ENCODE peak calls at places on chromosomes 3 and 15, in ten cellular contexts. B is germinal center; K is foreskin keratinocyte; S is nucleus accumbens; Y is AG04450; D is hippocampal formation; M is cardiac fibroblast; A is activated naive CD4-positive, alpha-beta T cell treated with Interleukin-2 at 50 U/mL for 16 hours; Z is T1000; T is A172. C is an unnamed sample.

GRCh38 chr3:29385056-29385455 is 104.2 kb downstream of the RBMS3 start:
- DNase-seq in K (no peak), D (no peak), Z (no peak), Y (no peak), B (no peak), S (no peak), M (peak), T (no peak), A (no peak), C (no peak)

GRCh38 chr3:172085557-172085895 is 46.1 kb downstream of the FNDC3B start:
- DNase-seq in M (no peak), S (no peak), Y (no peak), T (no peak), Z (no peak), A (no peak), K (no peak), D (no peak), B (no peak), C (no peak)

GRCh38 chr15:71390101-71390500 is 274.8 kb downstream of the THSD4 start:
- DNase-seq in Z (no peak), A (no peak), B (no peak), D (no peak), M (no peak), Y (no peak), K (no peak), T (no peak), S (no peak), C (no peak)

GRCh38 chr3:95775486-95776094 is 1038.8 kb upstream of the EPHA6 start:
- DNase-seq in T (no peak), M (no peak), D (no peak), B (no peak), K (no peak), S (no peak), A (no peak), Y (no peak), Z (no peak), C (no peak)

GRCh38 chr3:100932491-100932890 is 60.7 kb downstream of the ABI3BP start:
- DNase-seq in Y (no peak), B (no peak), K (no peak), A (no peak), M (no peak), T (no peak), Z (no peak), D (no peak), S (no peak), C (no peak)

GRCh38 chr3:136984837-136985236 is 27.1 kb downstream of the IL20RB start:
- DNase-seq in K (peak), M (peak), B (no peak), Z (no peak), D (no peak), T (peak), Y (peak), S (no peak), A (no peak), C (no peak)

GRCh38 chr3:116864627-116864927 is 155.0 kb downstream of the TUSC7 start:
- DNase-seq in M (no peak), Y (no peak), S (no peak), D (no peak), T (no peak), B (no peak), Z (no peak), K (no peak), A (no peak), C (no peak)

GRCh38 chr15:64702816-64703631 is 72.4 kb downstream of the RBPMS2 start:
- DNase-seq in Y (peak), K (peak), S (peak), A (peak), B (peak), M (peak), T (peak), Z (peak), D (peak), C (peak)

GRCh38 chr15:44654858-44655257 is 8.6 kb downstream of the SPG11 start:
- DNase-seq in K (no peak), Y (no peak), B (no peak), Z (no peak), D (no peak), S (no peak), A (no peak), T (no peak), M (peak), C (no peak)

GRCh38 chr15:28191832-28192231 is 92.7 kb upstream of the OCA2 start:
- DNase-seq in Y (peak), T (peak), S (peak), M (peak), A (no peak), B (no peak), Z (no peak), D (peak), K (no peak), C (no peak)

GRCh38 chr3:27723803-27724458 is 1.8 kb upstream of the EOMES start:
- DNase-seq in Z (no peak), S (no peak), K (no peak), A (no peak), T (no peak), D (no peak), Y (no peak), M (no peak), B (no peak), C (no peak)

GRCh38 chr15:35437157-35437556 is 108.8 kb downstream of the DPH6 start:
- DNase-seq in K (no peak), A (no peak), D (no peak), B (no peak), M (peak), S (no peak), Y (no peak), Z (no peak), T (peak), C (no peak)

GRCh38 chr3:60742606-60743145 is 508.6 kb downstream of the FHIT start:
- DNase-seq in M (peak), T (peak), B (no peak), Z (no peak), A (no peak), S (no peak), K (no peak), Y (no peak), D (no peak), C (no peak)

GRCh38 chr3:66138336-66139234 is 82.2 kb upstream of the SLC25A26 start:
- DNase-seq in A (no peak), M (peak), Y (no peak), Z (peak), K (no peak), T (peak), S (peak), B (no peak), D (peak), C (peak)

GRCh38 chr3:111729087-111729846 is 129.8 kb upstream of the PHLDB2 start:
- DNase-seq in M (peak), Y (no peak), K (no peak), Z (no peak), D (no peak), B (no peak), S (no peak), T (peak), A (no peak), C (peak)

GRCh38 chr3:13414040-13414729 is 5.9 kb downstream of the NUP210 start:
- DNase-seq in S (no peak), D (peak), K (no peak), B (peak), M (no peak), Z (no peak), T (peak), Y (no peak), A (peak), C (no peak)

GRCh38 chr3:52721742-52722033 is 15.8 kb downstream of the SPCS1 start:
- DNase-seq in D (no peak), S (no peak), Z (no peak), T (no peak), B (no peak), M (no peak), K (no peak), Y (no peak), A (no peak), C (no peak)

C was measured in amniotic stem cell.